ENCODE peak calls at places on chromosomes 7 and 10, in six cellular contexts. U is HCT116, W is GM23248, L is hepatocyte, X is SK-N-SH, C is PC-3. K is an unnamed sample.

GRCh38 chr7:149692557-149692982 is 80.8 kb downstream of the ZNF467 start:
- DNase-seq in U (no peak), W (peak; percentile 27), L (no peak), X (peak; percentile 44), C (no peak), K (no peak)

GRCh38 chr7:44761207-44762161 is 12.8 kb downstream of the ZMIZ2 start:
- DNase-seq in U (peak; percentile 67), W (peak; percentile 32), L (no peak), X (peak; percentile 95), C (no peak), K (no peak)

GRCh38 chr7:84916161-84916560 is 270.7 kb downstream of the SEMA3D start:
- DNase-seq in U (no peak), W (no peak), L (peak; percentile 33), X (no peak), C (no peak), K (no peak)

GRCh38 chr7:93890464-93891068 is at the start of gene TFPI2:
- DNase-seq in U (no peak), W (peak; percentile 84), L (peak; percentile 67), X (peak; percentile 83), C (peak; percentile 87), K (no peak)

GRCh38 chr7:142030294-142030693 is 34.6 kb downstream of the MGAM start:
- DNase-seq in U (no peak), W (peak; percentile 65), L (no peak), X (no peak), C (peak; percentile 47), K (no peak)

GRCh38 chr7:158023157-158023556 is 564.5 kb downstream of the PTPRN2 start:
- DNase-seq in U (no peak), W (no peak), L (no peak), X (no peak), C (no peak), K (no peak)

GRCh38 chr7:75835688-75836285 is 22.2 kb upstream of the CCL24 start:
- DNase-seq in U (no peak), W (no peak), L (no peak), X (no peak), C (no peak), K (no peak)

GRCh38 chr7:44963526-44964290 is 15.1 kb downstream of the MYO1G start:
- DNase-seq in U (no peak), W (no peak), L (peak; percentile 2), X (peak; percentile 36), C (no peak), K (no peak)

GRCh38 chr7:29146082-29146706 is at the start of gene CPVL:
- DNase-seq in U (peak; percentile 29), W (peak; percentile 25), L (peak; percentile 54), X (peak; percentile 62), C (peak; percentile 73), K (no peak)

GRCh38 chr10:45420453-45421192 is 46.6 kb downstream of the ALOX5 start:
- DNase-seq in U (no peak), W (peak; percentile 32), L (no peak), X (no peak), C (peak; percentile 88), K (peak; percentile 72)

GRCh38 chr7:113763226-113763625 is 155.6 kb downstream of the PPP1R3A start:
- DNase-seq in U (no peak), W (no peak), L (no peak), X (no peak), C (no peak), K (no peak)

GRCh38 chr7:64618785-64619456 is 47.0 kb upstream of the ZNF107 start:
- DNase-seq in U (peak; percentile 59), W (peak; percentile 68), L (no peak), X (peak; percentile 53), C (peak; percentile 73), K (peak; percentile 81)

GRCh38 chr7:27462575-27463270 is 200.0 kb downstream of the HIBADH start:
- DNase-seq in U (no peak), W (no peak), L (no peak), X (no peak), C (peak; percentile 83), K (no peak)

GRCh38 chr7:47444376-47445098 is 137.4 kb downstream of the TNS3 start:
- DNase-seq in U (no peak), W (peak; percentile 66), L (peak; percentile 42), X (peak; percentile 49), C (peak; percentile 41), K (peak; percentile 52)

GRCh38 chr7:32115831-32116230 is 45.6 kb upstream of the PDE1C start:
- DNase-seq in U (no peak), W (peak; percentile 52), L (no peak), X (no peak), C (peak; percentile 81), K (no peak)

GRCh38 chr10:7525314-7526016 is 114.6 kb upstream of the SFMBT2 start:
- DNase-seq in U (peak; percentile 51), W (peak; percentile 82), L (peak; percentile 88), X (peak; percentile 83), C (peak; percentile 69), K (peak; percentile 83)

GRCh38 chr7:77685219-77685618 is 11.0 kb upstream of the RSBN1L start:
- DNase-seq in U (no peak), W (peak; percentile 36), L (peak; percentile 23), X (no peak), C (peak; percentile 67), K (no peak)

GRCh38 chr10:128377988-128378387 is 251.8 kb upstream of the MKI67 start:
- DNase-seq in U (no peak), W (no peak), L (peak; percentile 22), X (no peak), C (no peak), K (no peak)

GRCh38 chr7:149071641-149072437 is 18.7 kb downstream of the ZNF786 start:
- DNase-seq in U (peak; percentile 88), W (no peak), L (peak; percentile 13), X (peak; percentile 61), C (no peak), K (no peak)

GRCh38 chr10:110368002-110368401 is 63.3 kb upstream of the SMNDC1 start:
- DNase-seq in U (no peak), W (no peak), L (peak; percentile 56), X (no peak), C (no peak), K (no peak)

GRCh38 chr10:72086466-72087391 is 1.6 kb downstream of the SPOCK2 start:
- DNase-seq in U (no peak), W (peak; percentile 13), L (no peak), X (no peak), C (no peak), K (peak; percentile 63)

GRCh38 chr10:79052311-79053080 is 16.3 kb upstream of the ZMIZ1 start:
- DNase-seq in U (no peak), W (peak; percentile 28), L (peak; percentile 60), X (peak; percentile 66), C (peak; percentile 89), K (peak; percentile 28)
- TF ChIP-seq EZH2phosphoT487 in U (no peak), W (no peak), L (no peak), X (no peak), C (no peak), K (no peak)

GRCh38 chr7:2403014-2403717 is at the start of gene CHST12:
- DNase-seq in U (peak; percentile 74), W (peak; percentile 98), L (peak; percentile 98), X (peak; percentile 100), C (peak; percentile 91), K (peak; percentile 96)

GRCh38 chr7:2405201-2405600 is 1.8 kb downstream of the CHST12 start:
- DNase-seq in U (no peak), W (no peak), L (no peak), X (no peak), C (no peak), K (no peak)

GRCh38 chr7:2404714-2405119 is 1.3 kb downstream of the CHST12 start:
- DNase-seq in U (no peak), W (no peak), L (no peak), X (no peak), C (no peak), K (peak; percentile 37)

GRCh38 chr7:2403718-2404648 is 572 bp downstream of the CHST12 start:
- DNase-seq in U (no peak), W (peak; percentile 72), L (peak; percentile 70), X (peak; percentile 84), C (peak; percentile 25), K (peak; percentile 58)

DNA sequence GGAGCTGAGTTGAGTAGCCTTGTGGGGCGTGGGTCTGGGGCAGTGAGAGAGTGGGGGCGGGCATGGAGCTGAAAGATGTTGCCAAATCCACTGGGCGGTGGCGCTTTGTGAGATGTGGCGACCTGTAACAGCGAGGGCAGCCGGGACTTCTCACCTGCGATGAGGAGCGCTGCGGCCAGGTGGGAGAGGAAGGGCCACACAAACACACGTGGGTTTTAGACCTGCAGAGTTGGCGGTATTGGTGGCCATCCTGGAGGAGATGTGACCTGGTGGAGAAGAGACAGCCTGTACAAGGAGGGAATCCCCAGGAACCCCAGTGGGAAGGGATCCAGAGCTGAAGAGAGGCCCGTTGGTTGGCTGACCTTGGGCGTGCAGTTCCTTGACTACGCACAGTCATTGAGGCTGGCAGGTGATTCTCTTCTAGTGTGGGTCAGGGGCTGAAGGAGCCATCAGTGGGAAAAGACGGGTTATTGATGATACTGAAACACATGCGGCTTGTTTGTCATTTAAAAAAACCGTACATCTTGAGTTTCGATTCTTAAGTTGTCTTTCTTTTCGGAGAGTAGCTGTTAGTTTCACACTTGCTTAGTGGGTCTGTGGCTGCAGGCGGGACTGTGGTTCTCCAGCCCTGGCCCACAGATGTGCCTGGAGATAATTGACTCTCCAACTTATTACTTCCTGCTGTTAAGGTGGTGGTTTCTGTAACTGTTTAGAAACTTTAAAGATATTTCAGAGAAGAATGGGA is 2.4 kb downstream of the CHST12 start:
- DNase-seq in U (no peak), W (no peak), L (no peak), X (no peak), C (no peak), K (peak; percentile 64)
- H3K27ac ChIP-seq in U (no peak overlapping the region), W (no peak overlapping the region), L (no peak overlapping the region), X (no peak overlapping the region), C (no peak overlapping the region), K (peak overlapping the region; percentile 67)

GRCh38 chr10:131511391-131511790 is 199.9 kb upstream of the TCERG1L start:
- DNase-seq in U (no peak), W (no peak), L (no peak), X (no peak), C (no peak), K (no peak)
- H3K9me3 ChIP-seq in U (no peaks in the 10 kb centered on the region), W (no peaks in the 10 kb centered on the region), L (no peaks in the 10 kb centered on the region), X (no peaks in the 10 kb centered on the region), C (no peaks in the 10 kb centered on the region), K (no peaks in the 10 kb centered on the region)

GRCh38 chr10:31215052-31215451 is 104.0 kb upstream of the ZEB1 start:
- DNase-seq in U (no peak), W (no peak), L (no peak), X (no peak), C (no peak), K (no peak)
- TF ChIP-seq EZH2phosphoT487 in U (no peak), W (no peak), L (no peak), X (no peak), C (no peak), K (no peak)

DNA sequence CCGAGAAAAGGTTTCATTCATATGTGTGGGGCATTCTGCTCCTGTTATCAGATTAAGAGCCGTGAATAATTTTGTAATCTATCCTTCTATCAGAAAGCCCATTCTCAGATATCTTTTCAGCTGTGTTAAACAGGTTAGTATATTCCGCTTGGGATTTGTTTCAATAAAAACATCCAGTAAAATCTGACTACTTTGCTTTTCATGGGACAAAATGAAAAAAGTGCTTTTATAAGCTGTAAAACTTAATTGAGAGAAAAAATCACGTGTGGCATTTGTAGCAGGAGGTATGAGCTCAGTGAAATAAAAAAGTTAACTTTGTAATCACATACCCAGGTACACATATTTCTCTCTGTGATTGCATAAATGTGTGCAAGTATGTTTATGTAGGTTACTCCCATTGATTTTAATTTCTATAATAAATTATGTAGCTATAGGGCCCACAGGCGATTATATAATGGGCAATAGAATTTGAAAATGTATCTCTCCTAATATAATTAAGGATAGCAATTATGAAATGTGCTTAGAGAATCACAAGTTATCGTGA is 3.9 kb downstream of the MET start:
- DNase-seq in U (no peak), W (no peak), L (no peak), X (no peak), C (no peak), K (no peak)
- H3K27ac ChIP-seq in U (peak overlapping the region; percentile 90), W (no peak overlapping the region), L (no peak overlapping the region), X (no peak overlapping the region), C (peak overlapping the region; percentile 93), K (no peak overlapping the region)